ENCODE peak calls at places on chromosomes 4 and X, in five cellular contexts. Z, V, G, U and J are unnamed samples.

GRCh38 chr4:78689224-78689623 is 86.9 kb upstream of the BMP2K start:
- DNase-seq in U (no peak), Z (no peak), V (no peak), G (no peak), J (no peak)

GRCh38 chr4:22192302-22192645 is 243.7 kb upstream of the KCNIP4 start:
- DNase-seq in G (no peak), V (no peak), U (no peak), Z (no peak), J (no peak)

GRCh38 chr4:7831330-7831729 is 108.3 kb downstream of the AFAP1 start:
- DNase-seq in Z (no peak), G (no peak), U (no peak), V (no peak), J (no peak)

GRCh38 chr4:130185123-130185522 is 1089.2 kb downstream of the C4orf33 start:
- DNase-seq in Z (no peak), V (no peak), U (no peak), G (no peak), J (no peak)

GRCh38 chr4:184450743-184451142 is 23.6 kb downstream of the IRF2 start:
- DNase-seq in G (no peak), U (no peak), Z (no peak), V (no peak), J (no peak)

GRCh38 chr4:149031399-149031798 is 589.2 kb upstream of the NR3C2 start:
- DNase-seq in V (no peak), Z (no peak), G (peak), U (no peak), J (peak)

GRCh38 chr4:140641789-140642439 is 73.2 kb upstream of the UCP1 start:
- DNase-seq in U (no peak), V (no peak), G (no peak), Z (no peak), J (no peak)

GRCh38 chr4:78960926-78961325 is 21.7 kb upstream of the PAQR3 start:
- DNase-seq in Z (no peak), V (no peak), U (no peak), G (no peak), J (no peak)

GRCh38 chr4:140726776-140727500 is 29.2 kb downstream of the TBC1D9 start:
- DNase-seq in G (no peak), U (peak), Z (no peak), V (no peak), J (no peak)

GRCh38 chrX:118350715-118351114 is 4.8 kb downstream of the WDR44 start:
- DNase-seq in U (no peak), G (no peak), V (no peak), Z (no peak), J (no peak)

GRCh38 chrX:54640721-54641120 is 110.7 kb downstream of the GNL3L start:
- DNase-seq in Z (no peak), G (no peak), V (no peak), U (no peak), J (no peak)

GRCh38 chr4:144645621-144646522 is at the start of gene HHIP:
- DNase-seq in Z (no peak), V (peak), G (peak), U (no peak), J (no peak)

GRCh38 chrX:107117993-107118321 is 665 bp downstream of the RBM41 start:
- DNase-seq in G (peak), U (no peak), Z (no peak), V (no peak), J (no peak)

GRCh38 chr4:78612398-78613005 is 60.9 kb downstream of the ANXA3 start:
- DNase-seq in Z (no peak), G (peak), U (peak), V (no peak), J (no peak)